ENCODE peak calls at places on chromosomes 4 and X, in nine cellular contexts. C, R, I, K, O, N, W, D and S are unnamed samples.

GRCh38 chr4:158873795-158874359 is 105.1 kb downstream of the FNIP2 start:
- DNase-seq in C (no peak), R (peak; percentile 88), I (peak; percentile 22), K (peak; percentile 56), O (no peak), N (no peak), W (peak; percentile 96), D (peak; percentile 97), S (peak; percentile 98)

GRCh38 chr4:184541918-184542317 is 67.6 kb upstream of the IRF2 start:
- DNase-seq in C (no peak), R (no peak), I (no peak), K (no peak), O (no peak), N (no peak), W (no peak), D (no peak), S (no peak)

GRCh38 chr4:39521253-39521908 is 5.9 kb downstream of the UGDH start:
- DNase-seq in C (no peak), R (peak; percentile 87), I (no peak), K (no peak), O (no peak), N (no peak), W (peak; percentile 82), D (peak; percentile 62), S (peak; percentile 73)

GRCh38 chr4:54333657-54334056 is 104.6 kb downstream of the PDGFRA start:
- DNase-seq in C (no peak), R (no peak), I (no peak), K (no peak), O (peak; percentile 25), N (no peak), W (no peak), D (no peak), S (no peak)

GRCh38 chr4:41146716-41147506 is 67.4 kb downstream of the APBB2 start:
- DNase-seq in C (no peak), R (peak; percentile 42), I (no peak), K (peak; percentile 39), O (peak; percentile 91), N (peak; percentile 72), W (peak; percentile 54), D (peak; percentile 76), S (peak; percentile 69)

GRCh38 chrX:2878563-2878962 is 49.8 kb downstream of the GYG2 start:
- DNase-seq in C (no peak), R (no peak), I (no peak), K (no peak), O (no peak), N (no peak), W (no peak), D (no peak), S (no peak)

GRCh38 chr4:152398060-152398459 is 137.8 kb downstream of the FBXW7 start:
- DNase-seq in C (no peak), R (peak; percentile 49), I (no peak), K (peak; percentile 42), O (peak; percentile 27), N (no peak), W (peak; percentile 29), D (no peak), S (peak; percentile 12)

GRCh38 chrX:16778545-16778944 is 7.7 kb upstream of the TXLNG start:
- DNase-seq in C (no peak), R (peak; percentile 48), I (no peak), K (no peak), O (no peak), N (no peak), W (peak; percentile 16), D (no peak), S (no peak)

GRCh38 chr4:122003335-122003734 is 51.5 kb upstream of the TRPC3 start:
- DNase-seq in C (peak; percentile 38), R (peak; percentile 4), I (peak; percentile 86), K (no peak), O (peak; percentile 41), N (peak; percentile 12), W (no peak), D (no peak), S (no peak)

GRCh38 chr4:57064811-57065711 is 45.1 kb downstream of the IGFBP7 start:
- DNase-seq in C (no peak), R (peak; percentile 89), I (no peak), K (peak; percentile 91), O (no peak), N (no peak), W (peak; percentile 98), D (peak; percentile 99), S (peak; percentile 83)

GRCh38 chr4:4789462-4789861 is 70.0 kb upstream of the MSX1 start:
- DNase-seq in C (no peak), R (no peak), I (no peak), K (no peak), O (no peak), N (no peak), W (no peak), D (no peak), S (no peak)

GRCh38 chr4:98682719-98683118 is 24.3 kb upstream of the TSPAN5 start:
- DNase-seq in C (no peak), R (peak; percentile 13), I (no peak), K (peak; percentile 46), O (no peak), N (no peak), W (peak; percentile 61), D (peak; percentile 59), S (peak; percentile 56)

GRCh38 chr4:123304151-123305021 is 92.2 kb upstream of the SPRY1 start:
- DNase-seq in C (no peak), R (no peak), I (peak; percentile 91), K (no peak), O (peak; percentile 94), N (peak; percentile 89), W (no peak), D (no peak), S (no peak)

GRCh38 chrX:41382699-41383645 is 49.0 kb downstream of the DDX3X start:
- DNase-seq in C (peak; percentile 57), R (peak; percentile 31), I (peak; percentile 40), K (peak; percentile 60), O (no peak), N (no peak), W (peak; percentile 34), D (peak; percentile 22), S (peak; percentile 33)

GRCh38 chrX:151970661-151971060 is 3.8 kb downstream of the GABRE start:
- DNase-seq in C (peak; percentile 32), R (peak; percentile 67), I (no peak), K (peak; percentile 65), O (no peak), N (no peak), W (peak; percentile 65), D (peak; percentile 90), S (peak; percentile 94)

GRCh38 chrX:129785160-129785947 is 5.6 kb downstream of the SASH3 start:
- DNase-seq in C (no peak), R (no peak), I (no peak), K (no peak), O (no peak), N (no peak), W (no peak), D (no peak), S (no peak)

GRCh38 chrX:15399901-15400500 is 15.8 kb upstream of the VEGFD start:
- DNase-seq in C (no peak), R (no peak), I (no peak), K (peak; percentile 0), O (no peak), N (no peak), W (no peak), D (no peak), S (no peak)

GRCh38 chrX:146154191-146154590 is 336.6 kb downstream of the SLITRK2 start:
- DNase-seq in C (no peak), R (no peak), I (no peak), K (no peak), O (no peak), N (no peak), W (no peak), D (no peak), S (no peak)

GRCh38 chrX:153708415-153708814 is 15.8 kb downstream of the BCAP31 start:
- DNase-seq in C (peak; percentile 83), R (peak; percentile 82), I (peak; percentile 83), K (peak; percentile 86), O (peak; percentile 75), N (no peak), W (peak; percentile 79), D (peak; percentile 74), S (peak; percentile 82)

GRCh38 chr4:8401665-8402064 is 38.9 kb downstream of the ACOX3 start:
- DNase-seq in C (no peak), R (no peak), I (no peak), K (no peak), O (no peak), N (no peak), W (no peak), D (no peak), S (no peak)
- H3K9ac ChIP-seq in C (no peak overlapping the region), R (no peak overlapping the region), I (no peak overlapping the region), K (peak overlapping the region; percentile 63), O (no peak overlapping the region), N (no peak overlapping the region), W (no peak overlapping the region), D (no peak overlapping the region), S (no peak overlapping the region)

DNA sequence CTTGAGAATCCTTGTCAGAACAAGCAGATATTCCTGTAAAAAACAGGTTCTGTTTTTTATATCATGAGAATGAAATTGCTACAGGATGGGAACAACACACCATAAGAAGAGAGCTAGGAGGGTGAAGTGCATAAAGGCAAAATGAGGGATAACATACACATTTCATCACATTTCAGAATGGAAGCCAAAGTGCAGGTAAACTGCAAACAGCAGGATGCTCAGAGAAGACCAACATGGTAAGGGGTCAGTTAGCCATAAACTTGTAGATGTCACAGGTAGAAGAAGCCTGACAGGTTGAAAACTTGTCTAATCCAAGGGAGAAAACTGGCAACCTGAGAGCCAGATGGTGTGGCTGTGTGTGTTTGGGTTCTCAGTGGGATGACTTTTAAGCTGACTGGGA is 88.9 kb upstream of the FAT1 start:
- DNase-seq in C (no peak), R (no peak), I (no peak), K (no peak), O (no peak), N (no peak), W (no peak), D (no peak), S (no peak)
- H3K4me1 ChIP-seq in C (no peaks in the 10 kb centered on the region), R (peaks cover 9% of the 10 kb centered on the region), I (no peaks in the 10 kb centered on the region), K (peaks cover 10% of the 10 kb centered on the region), O (peaks cover 35% of the 10 kb centered on the region), N (peaks cover 1% of the 10 kb centered on the region), W (peaks cover 6% of the 10 kb centered on the region), D (peaks cover 12% of the 10 kb centered on the region), S (no peaks in the 10 kb centered on the region)

DNA sequence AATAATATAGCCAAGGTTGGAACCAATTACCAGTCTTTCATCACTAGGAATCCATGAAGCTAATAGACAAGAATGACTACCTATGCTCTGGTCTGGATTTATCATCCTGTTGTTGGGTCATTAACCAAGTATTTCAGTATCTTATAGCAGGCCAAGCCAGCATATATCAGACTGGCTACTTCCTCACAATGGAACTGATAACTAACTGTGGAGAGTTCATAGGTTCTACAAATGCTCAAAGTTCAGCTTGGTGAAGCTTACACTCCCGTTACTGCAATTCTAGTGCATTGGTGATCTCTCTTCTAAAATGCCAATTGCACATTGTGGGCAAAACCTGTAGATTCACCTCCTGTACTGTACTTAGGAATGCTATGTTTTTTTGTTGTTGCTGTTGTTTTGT is 4.8 kb downstream of the TRPC5OS start:
- DNase-seq in C (no peak), R (no peak), I (no peak), K (no peak), O (no peak), N (no peak), W (no peak), D (no peak), S (no peak)
- H3K9ac ChIP-seq in C (no peak overlapping the region), R (no peak overlapping the region), I (no peak overlapping the region), K (no peak overlapping the region), O (no peak overlapping the region), N (no peak overlapping the region), W (no peak overlapping the region), D (no peak overlapping the region), S (no peak overlapping the region)

DNA sequence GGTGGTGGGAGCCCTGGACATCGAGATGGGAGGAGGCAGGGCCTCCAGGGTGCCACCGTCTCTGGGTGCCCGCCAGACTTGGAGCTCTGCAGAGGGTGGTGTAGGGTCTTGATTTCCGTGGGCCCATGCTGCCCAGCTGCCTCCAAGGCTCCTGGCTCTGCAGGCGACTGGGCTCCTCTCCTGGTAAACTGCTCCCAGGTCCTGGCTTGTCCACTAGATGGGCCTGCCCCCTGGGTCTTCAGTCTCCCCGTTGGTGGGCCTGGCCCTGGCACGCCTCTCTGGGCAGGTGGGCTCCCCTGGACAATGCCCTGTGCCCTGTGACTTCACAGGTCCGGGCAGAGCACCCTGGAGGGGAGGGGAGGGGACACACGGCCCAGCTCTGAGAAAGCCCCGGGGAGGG is 7.7 kb downstream of the FGFR3 start:
- DNase-seq in C (no peak), R (no peak), I (no peak), K (no peak), O (no peak), N (no peak), W (no peak), D (no peak), S (no peak)
- H3K4me1 ChIP-seq in C (peaks cover 11% of the 10 kb centered on the region), R (peaks cover 10% of the 10 kb centered on the region), I (no peaks in the 10 kb centered on the region), K (peaks cover 2% of the 10 kb centered on the region), O (no peaks in the 10 kb centered on the region), N (no peaks in the 10 kb centered on the region), W (no peaks in the 10 kb centered on the region), D (no peaks in the 10 kb centered on the region), S (no peaks in the 10 kb centered on the region)